ENCODE peak calls at places on chromosomes 2 and 18, in eight cellular contexts. L is glomerular endothelial cell, P is right lobe of liver, O is SW 1271, W is psoas muscle, H is fibroblast of lung, G is renal cortical epithelial cell, X is A172. F is an unnamed sample.

GRCh38 chr18:74682998-74683311 is 85.3 kb downstream of the ZNF407 start:
- DNase-seq in H (peak), X (peak), W (no peak), O (no peak), L (no peak), P (no peak), G (peak), F (peak)

GRCh38 chr2:72423766-72424165 is 276.1 kb upstream of the CYP26B1 start:
- DNase-seq in H (no peak), L (no peak), W (no peak), X (no peak), O (no peak), G (no peak), P (no peak), F (no peak)

GRCh38 chr2:216149741-216150140 is 40.6 kb downstream of the XRCC5 start:
- DNase-seq in L (no peak), G (peak), W (no peak), H (no peak), O (no peak), P (no peak), X (peak), F (peak)

GRCh38 chr2:101386599-101387150 is 628 bp downstream of the CREG2 start:
- DNase-seq in L (no peak), W (no peak), X (no peak), P (no peak), G (no peak), O (no peak), H (no peak), F (no peak)

GRCh38 chr2:120014231-120014990 is 1.5 kb downstream of the EPB41L5 start:
- DNase-seq in G (peak), P (peak), H (no peak), W (no peak), X (no peak), O (no peak), L (no peak), F (peak)

GRCh38 chr2:37365669-37366068 is 21.2 kb downstream of the QPCT start:
- DNase-seq in O (no peak), H (no peak), G (peak), L (no peak), X (peak), P (no peak), W (no peak), F (peak)

GRCh38 chr2:96767135-96767871 is 6.6 kb downstream of the CNNM4 start:
- DNase-seq in L (no peak), H (no peak), O (no peak), G (no peak), P (no peak), W (no peak), X (no peak), F (no peak)

GRCh38 chr18:32326450-32327309 is 136.8 kb downstream of the MEP1B start:
- DNase-seq in W (no peak), L (no peak), P (peak), X (no peak), G (no peak), O (no peak), H (peak), F (peak)

GRCh38 chr18:48860276-48861180 is 90.2 kb downstream of the SMAD7 start:
- DNase-seq in O (no peak), G (no peak), X (no peak), H (no peak), P (no peak), W (no peak), L (no peak), F (no peak)

GRCh38 chr2:119746836-119747235 is 12.9 kb upstream of the PTPN4 start:
- DNase-seq in W (no peak), G (no peak), H (no peak), L (no peak), P (no peak), X (peak), O (no peak), F (peak)

GRCh38 chr2:237639441-237640220 is 12.2 kb downstream of the LRRFIP1 start:
- DNase-seq in O (no peak), H (no peak), X (no peak), P (no peak), G (peak), L (no peak), W (no peak), F (peak)

GRCh38 chr2:208252766-208253492 is 1.9 kb downstream of the IDH1 start:
- DNase-seq in O (no peak), X (peak), P (no peak), G (no peak), H (peak), L (no peak), W (no peak), F (no peak)

GRCh38 chr2:86352137-86352931 is 14.9 kb upstream of the REEP1 start:
- DNase-seq in O (no peak), H (no peak), W (no peak), P (no peak), G (no peak), L (no peak), X (no peak), F (no peak)

GRCh38 chr2:241763551-241764271 is 12.9 kb upstream of the GAL3ST2 start:
- DNase-seq in O (no peak), P (no peak), W (no peak), X (no peak), G (no peak), L (no peak), H (no peak), F (no peak)

F was measured in astrocyte of the hippocampus.